ENCODE peak calls at places on chromosomes 13 and 19, in six cellular contexts. R is foreskin keratinocyte; Y is sciatic nerve; W is activated CD4-positive, alpha-beta T cell treated with anti-CD3 and anti-CD28 coated beads for 48 hours; J is psoas muscle; E is hepatic stellate cell. K is an unnamed sample.

GRCh38 chr19:8552810-8553209 is 24.4 kb downstream of the MYO1F start:
- DNase-seq in R (peak), Y (no peak), W (peak), J (no peak), E (peak), K (peak)

GRCh38 chr19:10718205-10719196 is 622 bp downstream of the DNM2 start:
- DNase-seq in R (no peak), Y (peak), W (peak), J (peak), E (peak), K (no peak)

GRCh38 chr13:62085832-62086231 is 670.2 kb upstream of the PCDH20 start:
- DNase-seq in R (no peak), Y (no peak), W (no peak), J (no peak), E (no peak), K (no peak)

GRCh38 chr19:55156202-55157063 is 1.1 kb downstream of the TNNI3 start:
- DNase-seq in R (peak), Y (no peak), W (peak), J (peak), E (peak), K (peak)

GRCh38 chr19:33420821-33421220 is 47.3 kb downstream of the CEBPG start:
- DNase-seq in R (no peak), Y (no peak), W (no peak), J (no peak), E (no peak), K (no peak)

GRCh38 chr19:10603084-10603872 is 16.2 kb upstream of the AP1M2 start:
- DNase-seq in R (no peak), Y (peak), W (peak), J (peak), E (peak), K (peak)

GRCh38 chr19:1445185-1445931 is 4.6 kb upstream of the APC2 start:
- DNase-seq in R (peak), Y (peak), W (peak), J (peak), E (peak), K (peak)

GRCh38 chr19:51366999-51367564 is 894 bp upstream of the ETFB start:
- DNase-seq in R (no peak), Y (peak), W (peak), J (peak), E (no peak), K (no peak)

GRCh38 chr19:10672529-10673150 is 18.5 kb downstream of the ILF3 start:
- DNase-seq in R (no peak), Y (no peak), W (no peak), J (no peak), E (no peak), K (no peak)

GRCh38 chr19:54373781-54374266 is 9.1 kb upstream of the LAIR1 start:
- DNase-seq in R (no peak), Y (no peak), W (no peak), J (no peak), E (no peak), K (no peak)

GRCh38 chr19:34577531-34578101 is 96.1 kb downstream of the WTIP start:
- DNase-seq in R (no peak), Y (no peak), W (no peak), J (no peak), E (no peak), K (no peak)

GRCh38 chr19:29665826-29666633 is 769 bp downstream of the PLEKHF1 start:
- DNase-seq in R (no peak), Y (peak), W (peak), J (peak), E (peak), K (peak)

GRCh38 chr19:56270676-56271075 is 1.9 kb upstream of the EDDM13 start:
- DNase-seq in R (no peak), Y (no peak), W (no peak), J (no peak), E (peak), K (no peak)

GRCh38 chr19:55041627-55042343 is 3.7 kb upstream of the GP6 start:
- DNase-seq in R (no peak), Y (no peak), W (peak), J (no peak), E (no peak), K (no peak)

GRCh38 chr19:17393914-17394313 is at the start of gene CCDC194:
- DNase-seq in R (no peak), Y (no peak), W (no peak), J (no peak), E (no peak), K (no peak)

GRCh38 chr13:99687728-99688397 is 186.6 kb downstream of the TM9SF2 start:
- DNase-seq in R (no peak), Y (no peak), W (no peak), J (no peak), E (no peak), K (peak)

GRCh38 chr19:14554382-14554812 is 17.5 kb downstream of the NDUFB7 start:
- DNase-seq in R (peak), Y (no peak), W (no peak), J (no peak), E (no peak), K (no peak)

GRCh38 chr13:42307461-42307860 is 35.5 kb downstream of the AKAP11 start:
- DNase-seq in R (no peak), Y (no peak), W (no peak), J (no peak), E (no peak), K (no peak)

GRCh38 chr19:18113827-18114226 is 16.2 kb downstream of the MAST3 start:
- DNase-seq in R (no peak), Y (no peak), W (no peak), J (no peak), E (no peak), K (no peak)

GRCh38 chr19:30861896-30862295 is 487.3 kb downstream of the TSHZ3 start:
- DNase-seq in R (no peak), Y (peak), W (no peak), J (no peak), E (no peak), K (no peak)

GRCh38 chr13:99150575-99151370 is 49.9 kb upstream of the UBAC2 start:
- DNase-seq in R (peak), Y (no peak), W (no peak), J (no peak), E (peak), K (peak)

GRCh38 chr19:48487944-48488343 is 18.8 kb downstream of the CYTH2 start:
- DNase-seq in R (peak), Y (no peak), W (no peak), J (peak), E (peak), K (peak)

GRCh38 chr13:99123101-99124045 is 77.3 kb upstream of the UBAC2 start:
- DNase-seq in R (peak), Y (no peak), W (no peak), J (no peak), E (peak), K (peak)

GRCh38 chr13:75566658-75567057 is 17.1 kb downstream of the UCHL3 start:
- DNase-seq in R (peak), Y (no peak), W (no peak), J (no peak), E (peak), K (peak)

GRCh38 chr13:109211616-109212015 is 574.8 kb downstream of the IRS2 start:
- DNase-seq in R (peak), Y (no peak), W (no peak), J (no peak), E (no peak), K (peak)

GRCh38 chr13:80586356-80586755 is 245.4 kb upstream of the SPRY2 start:
- DNase-seq in R (no peak), Y (no peak), W (no peak), J (no peak), E (no peak), K (no peak)

GRCh38 chr19:50562329-50562728 is 5.9 kb downstream of the LRRC4B start:
- DNase-seq in R (no peak), Y (no peak), W (no peak), J (no peak), E (no peak), K (no peak)

GRCh38 chr19:44824758-44825157 is 15.9 kb downstream of the BCAM start:
- DNase-seq in R (no peak), Y (no peak), W (no peak), J (no peak), E (no peak), K (no peak)

GRCh38 chr13:41973247-41973741 is 12.4 kb upstream of the VWA8 start:
- DNase-seq in R (no peak), Y (no peak), W (no peak), J (no peak), E (no peak), K (no peak)

GRCh38 chr13:109782823-109783411 is 3.5 kb downstream of the IRS2 start:
- DNase-seq in R (no peak), Y (no peak), W (no peak), J (no peak), E (no peak), K (no peak)

GRCh38 chr13:66994097-66994496 is 236.0 kb downstream of the PCDH9 start:
- DNase-seq in R (peak), Y (peak), W (peak), J (peak), E (no peak), K (peak)

GRCh38 chr19:4057913-4058695 is 8.6 kb downstream of the ZBTB7A start:
- DNase-seq in R (peak), Y (peak), W (peak), J (peak), E (peak), K (peak)

GRCh38 chr13:24648983-24649684 is 31.1 kb upstream of the ATP12A start:
- DNase-seq in R (no peak), Y (no peak), W (peak), J (no peak), E (no peak), K (no peak)

GRCh38 chr19:30630289-30631034 is 258.3 kb downstream of the ZNF536 start:
- DNase-seq in R (peak), Y (no peak), W (no peak), J (no peak), E (no peak), K (no peak)

GRCh38 chr13:80251403-80251802 is 89.5 kb downstream of the SPRY2 start:
- DNase-seq in R (peak), Y (no peak), W (no peak), J (no peak), E (no peak), K (peak)

K was measured in EL.